ENCODE peak calls at places on chromosome 2, in six cellular contexts. D is GM12878, X is neural progenitor cell, Q is fibroblast of lung, K is astrocyte, H is hepatocyte. V is an unnamed sample.

GRCh38 chr2:60641866-60642788 is 88.7 kb upstream of the BCL11A start:
- DNase-seq in D (no peak), K (peak; percentile 23), X (peak; percentile 83), Q (peak; percentile 66), H (peak; percentile 81), V (peak; percentile 57)

GRCh38 chr2:144607899-144608477 is 88.1 kb upstream of the ZEB2 start:
- DNase-seq in X (no peak), Q (peak; percentile 63), D (no peak), K (peak; percentile 71), H (no peak), V (no peak)

GRCh38 chr2:7034313-7034712 is 117.1 kb downstream of the RNF144A start:
- DNase-seq in H (peak; percentile 35), K (no peak), Q (peak; percentile 37), D (no peak), X (peak; percentile 39), V (peak; percentile 31)

GRCh38 chr2:237693281-237694039 is 66.1 kb downstream of the LRRFIP1 start:
- DNase-seq in H (peak; percentile 55), Q (peak; percentile 61), D (no peak), X (no peak), K (peak; percentile 77), V (peak; percentile 73)

GRCh38 chr2:29700560-29700959 is 220.8 kb downstream of the ALK start:
- DNase-seq in K (peak; percentile 93), D (no peak), Q (no peak), X (no peak), H (no peak), V (peak; percentile 65)

GRCh38 chr2:171702781-171703556 is 15.7 kb downstream of the DYNC1I2 start:
- DNase-seq in K (peak; percentile 36), H (no peak), D (no peak), Q (peak; percentile 42), X (no peak), V (no peak)

GRCh38 chr2:44731505-44731904 is 210.0 kb upstream of the SIX3 start:
- DNase-seq in Q (no peak), K (no peak), H (no peak), D (peak; percentile 58), X (no peak), V (no peak)

GRCh38 chr2:77839102-77839501 is 316.9 kb upstream of the LRRTM4 start:
- DNase-seq in K (no peak), D (no peak), Q (no peak), X (no peak), H (no peak), V (no peak)

GRCh38 chr2:23912054-23912453 is 14.9 kb downstream of the ATAD2B start:
- DNase-seq in K (peak; percentile 54), H (no peak), X (no peak), D (no peak), Q (no peak), V (no peak)

GRCh38 chr2:1607236-1607920 is 136.9 kb downstream of the PXDN start:
- DNase-seq in X (no peak), H (no peak), K (no peak), D (no peak), Q (no peak), V (no peak)

GRCh38 chr2:240966906-240967680 is 31.3 kb upstream of the SNED1 start:
- DNase-seq in D (no peak), X (no peak), Q (no peak), H (no peak), K (no peak), V (no peak)

GRCh38 chr2:212619954-212620353 is 81.4 kb upstream of the ERBB4 start:
- DNase-seq in K (peak; percentile 39), X (no peak), H (no peak), D (no peak), Q (peak; percentile 5), V (peak; percentile 98)

GRCh38 chr2:174180165-174180724 is 68.1 kb downstream of the OLA1 start:
- DNase-seq in K (no peak), Q (no peak), X (peak; percentile 31), H (peak; percentile 4), D (no peak), V (peak; percentile 19)

GRCh38 chr2:29663266-29663665 is 258.1 kb downstream of the ALK start:
- DNase-seq in Q (peak; percentile 28), D (no peak), K (peak; percentile 71), H (no peak), X (no peak), V (peak; percentile 83)

GRCh38 chr2:174697267-174697666 is 67.0 kb downstream of the CHRNA1 start:
- DNase-seq in Q (peak; percentile 56), H (peak; percentile 76), X (peak; percentile 82), D (no peak), K (peak; percentile 22), V (peak; percentile 76)

GRCh38 chr2:133952896-133953295 is 301.0 kb upstream of the MGAT5 start:
- DNase-seq in D (no peak), Q (no peak), X (no peak), K (no peak), H (no peak), V (no peak)

GRCh38 chr2:231923951-231924888 is 2.0 kb downstream of the NPPC start:
- DNase-seq in D (no peak), K (no peak), X (no peak), Q (no peak), H (no peak), V (no peak)

GRCh38 chr2:136086253-136087016 is 31.5 kb downstream of the CXCR4 start:
- DNase-seq in K (no peak), D (no peak), X (no peak), Q (no peak), H (no peak), V (no peak)

GRCh38 chr2:30744823-30745222 is 62.4 kb downstream of the CAPN13 start:
- DNase-seq in D (no peak), Q (no peak), H (no peak), K (no peak), X (no peak), V (no peak)

GRCh38 chr2:25127631-25128030 is 40.7 kb downstream of the POMC start:
- DNase-seq in D (no peak), H (no peak), K (peak; percentile 34), X (no peak), Q (peak; percentile 11), V (no peak)

GRCh38 chr2:15557947-15558346 is 3.2 kb downstream of the NBAS start:
- DNase-seq in Q (no peak), X (no peak), H (no peak), K (no peak), D (no peak), V (peak; percentile 47)

GRCh38 chr2:70901235-70902066 is 34.2 kb upstream of the ATP6V1B1 start:
- DNase-seq in H (peak; percentile 15), Q (peak; percentile 55), X (peak; percentile 76), K (peak; percentile 31), D (no peak), V (no peak)

GRCh38 chr2:70903641-70904340 is 31.9 kb upstream of the ATP6V1B1 start:
- DNase-seq in H (no peak), X (peak; percentile 62), Q (no peak), K (no peak), D (no peak), V (no peak)

GRCh38 chr2:70903171-70903570 is 32.5 kb upstream of the ATP6V1B1 start:
- DNase-seq in K (no peak), D (no peak), X (no peak), Q (no peak), H (no peak), V (no peak)

GRCh38 chr2:70902579-70902978 is 33.1 kb upstream of the ATP6V1B1 start:
- DNase-seq in H (no peak), K (no peak), X (no peak), D (no peak), Q (no peak), V (no peak)

DNA sequence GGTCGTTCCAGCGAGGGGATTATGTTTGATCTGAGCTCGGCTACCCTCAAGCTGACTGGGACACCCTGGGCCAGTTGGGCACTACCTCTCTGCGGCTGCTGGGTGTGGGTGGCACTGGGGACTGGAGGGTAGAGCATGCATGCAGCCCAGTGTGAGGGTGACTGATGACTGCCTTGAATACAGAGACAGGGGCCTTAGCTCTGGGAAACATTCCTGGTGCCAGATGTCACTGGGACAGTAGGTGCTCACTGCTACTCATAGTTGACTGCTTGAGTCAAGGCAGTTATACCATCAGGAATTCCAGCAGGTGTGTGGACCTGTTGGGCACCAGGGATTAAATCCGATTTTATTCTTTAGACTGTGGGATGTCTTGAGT is 33.6 kb upstream of the ATP6V1B1 start:
- DNase-seq in K (peak; percentile 6), X (no peak), Q (peak; percentile 15), H (no peak), D (no peak), V (no peak)
- TF ChIP-seq EZH2 in K (no peak), X (no peak), Q (no peak), H (no peak), D (no peak), V (no peak)

DNA sequence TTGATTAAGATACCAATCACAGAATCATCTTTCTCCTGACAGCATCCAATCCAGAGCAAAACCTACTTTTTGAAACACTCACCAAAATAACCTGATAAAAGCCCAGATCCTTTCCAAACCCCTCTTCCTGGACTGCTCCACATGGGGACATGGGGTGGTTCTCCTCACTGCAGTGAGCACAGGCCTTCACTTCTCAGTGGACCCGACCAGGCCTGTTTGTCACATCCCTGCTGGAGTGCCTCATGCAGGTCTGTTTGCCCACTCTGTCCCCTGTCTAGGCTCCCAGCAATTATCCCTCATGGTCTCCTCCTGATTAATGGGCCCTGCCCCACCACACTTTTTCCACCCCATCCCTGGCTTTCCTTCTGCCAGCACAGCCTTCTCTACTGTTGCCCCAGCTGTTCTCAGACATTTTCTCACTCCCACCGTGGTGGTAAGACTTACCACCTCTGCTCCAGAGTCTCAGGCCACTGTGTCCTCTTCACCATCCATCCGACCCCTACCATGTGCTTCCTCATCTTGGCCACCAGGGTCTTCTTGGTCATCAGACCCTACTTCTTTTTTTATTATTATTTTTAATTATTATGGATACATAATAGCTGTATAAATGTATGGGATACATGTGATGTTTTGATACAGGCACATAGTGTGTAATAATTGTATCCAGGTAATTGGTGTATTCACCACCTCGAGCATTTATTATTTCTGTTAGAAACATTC is 21.1 kb downstream of the MRPL30 start:
- DNase-seq in X (no peak), Q (no peak), K (no peak), H (no peak), D (no peak), V (no peak)
- TF ChIP-seq CTCF in X (no peak), Q (no peak), K (no peak), H (no peak), D (no peak), V (no peak)

GRCh38 chr2:191328150-191328809 is 83.1 kb downstream of the MYO1B start:
- DNase-seq in Q (no peak), H (no peak), K (no peak), D (no peak), X (no peak), V (no peak)

GRCh38 chr2:191333911-191334357 is 88.7 kb downstream of the MYO1B start:
- DNase-seq in X (no peak), Q (peak; percentile 86), D (no peak), H (no peak), K (peak; percentile 97), V (no peak)

GRCh38 chr2:191327484-191327883 is 82.3 kb downstream of the MYO1B start:
- DNase-seq in X (no peak), K (no peak), Q (no peak), H (no peak), D (no peak), V (no peak)

GRCh38 chr2:191325651-191326365 is 80.6 kb downstream of the MYO1B start:
- DNase-seq in K (no peak), X (no peak), D (no peak), Q (no peak), H (no peak), V (no peak)

GRCh38 chr2:191329841-191330240 is 84.6 kb downstream of the MYO1B start:
- DNase-seq in D (no peak), X (no peak), H (no peak), Q (no peak), K (no peak), V (no peak)
- H3K4me2 ChIP-seq in D (no peak overlapping the region), X (no peak overlapping the region), H (no peak overlapping the region), Q (no peak overlapping the region), K (no peak overlapping the region), V (no peak overlapping the region)

GRCh38 chr2:176129013-176129796 is at the start of gene HOXD8:
- DNase-seq in K (peak; percentile 34), H (peak; percentile 71), D (no peak), Q (peak; percentile 22), X (peak; percentile 88), V (no peak)
- TF ChIP-seq EZH2 in K (no peak), H (peak; percentile 93), D (no peak), Q (peak; percentile 51), X (peak; percentile 95), V (no peak)